ENCODE peak calls at places on chromosomes 6 and 20, in four cellular contexts. O is dorsolateral prefrontal cortex, R is neural progenitor cell, Z is uterus. Y is an unnamed sample.

GRCh38 chr6:41055149-41055548 is 2.1 kb downstream of the APOBEC2 start:
- DNase-seq in O (no peak), R (no peak), Z (no peak), Y (no peak)

GRCh38 chr6:96626749-96627353 is 63.9 kb downstream of the FHL5 start:
- DNase-seq in O (no peak), R (peak), Z (no peak), Y (no peak)

GRCh38 chr20:33777831-33778230 is 33.3 kb upstream of the CHMP4B start:
- DNase-seq in O (no peak), R (no peak), Z (no peak), Y (no peak)

GRCh38 chr20:6863798-6864201 is 96.3 kb downstream of the BMP2 start:
- DNase-seq in O (peak), R (no peak), Z (no peak), Y (no peak)

GRCh38 chr20:58693226-58694006 is 816 bp downstream of the NPEPL1 start:
- DNase-seq in O (no peak), R (peak), Z (no peak), Y (peak)

GRCh38 chr6:167396068-167396658 is 71.3 kb downstream of the TTLL2 start:
- DNase-seq in O (no peak), R (no peak), Z (no peak), Y (no peak)

GRCh38 chr20:62958388-62959100 is 6.0 kb downstream of the SLC17A9 start:
- DNase-seq in O (no peak), R (no peak), Z (no peak), Y (no peak)

GRCh38 chr6:156676721-156677120 is 100.5 kb upstream of the ARID1B start:
- DNase-seq in O (no peak), R (no peak), Z (no peak), Y (no peak)

GRCh38 chr20:56924976-56925695 is 296.0 kb downstream of the TFAP2C start:
- DNase-seq in O (peak), R (peak), Z (no peak), Y (no peak)

GRCh38 chr6:106114492-106114891 is 28.4 kb downstream of the PRDM1 start:
- DNase-seq in O (no peak), R (no peak), Z (no peak), Y (no peak)

GRCh38 chr20:1402149-1402548 is 9.3 kb upstream of the FKBP1A start:
- DNase-seq in O (no peak), R (no peak), Z (no peak), Y (no peak)

GRCh38 chr6:22570185-22570551 is 802 bp downstream of the HDGFL1 start:
- DNase-seq in O (no peak), R (no peak), Z (no peak), Y (no peak)

GRCh38 chr20:1297486-1297885 is 31.4 kb downstream of the SNPH start:
- DNase-seq in O (no peak), R (no peak), Z (no peak), Y (no peak)

GRCh38 chr6:73798592-73798991 is 102.6 kb downstream of the CD109 start:
- DNase-seq in O (no peak), R (no peak), Z (peak), Y (no peak)

GRCh38 chr6:44388135-44388487 is 605 bp downstream of the CDC5L start:
- DNase-seq in O (no peak), R (no peak), Z (no peak), Y (no peak)

GRCh38 chr6:43610431-43610830 is 18.6 kb downstream of the GTPBP2 start:
- DNase-seq in O (peak), R (no peak), Z (no peak), Y (no peak)

GRCh38 chr6:134424131-134424794 is 106.4 kb upstream of the SGK1 start:
- DNase-seq in O (no peak), R (no peak), Z (no peak), Y (no peak)

GRCh38 chr6:42224222-42225042 is 6.8 kb upstream of the MRPS10 start:
- DNase-seq in O (no peak), R (no peak), Z (no peak), Y (no peak)

GRCh38 chr6:146183831-146184230 is 155.0 kb downstream of the GRM1 start:
- DNase-seq in O (no peak), R (no peak), Z (no peak), Y (no peak)

GRCh38 chr20:2625062-2625461 is 27.4 kb upstream of the NOP56 start:
- DNase-seq in O (no peak), R (no peak), Z (no peak), Y (no peak)

GRCh38 chr20:34622821-34623451 is 54.0 kb downstream of the PIGU start:
- DNase-seq in O (no peak), R (no peak), Z (no peak), Y (no peak)

GRCh38 chr20:13449868-13450441 is 188.8 kb downstream of the TASP1 start:
- DNase-seq in O (no peak), R (no peak), Z (no peak), Y (no peak)

GRCh38 chr6:25165817-25166216 is 113.4 kb upstream of the CARMIL1 start:
- DNase-seq in O (no peak), R (no peak), Z (no peak), Y (no peak)

GRCh38 chr6:163806761-163807499 is 392.4 kb downstream of the QKI start:
- DNase-seq in O (no peak), R (no peak), Z (no peak), Y (no peak)

GRCh38 chr6:154986787-154987235 is 8.3 kb upstream of the TIAM2 start:
- DNase-seq in O (no peak), R (no peak), Z (no peak), Y (no peak)

GRCh38 chr20:11564491-11564890 is 353.2 kb upstream of the BTBD3 start:
- DNase-seq in O (no peak), R (no peak), Z (no peak), Y (no peak)

GRCh38 chr6:138520463-138520862 is 21.2 kb upstream of the NHSL1 start:
- DNase-seq in O (no peak), R (no peak), Z (no peak), Y (no peak)

GRCh38 chr6:142871910-142872331 is 73.1 kb downstream of the HIVEP2 start:
- DNase-seq in O (no peak), R (no peak), Z (no peak), Y (no peak)

GRCh38 chr20:19099586-19100555 is 112.6 kb upstream of the SLC24A3 start:
- DNase-seq in O (no peak), R (no peak), Z (no peak), Y (no peak)

GRCh38 chr6:166411721-166412151 is 29.0 kb upstream of the MPC1 start:
- DNase-seq in O (no peak), R (no peak), Z (no peak), Y (no peak)

GRCh38 chr6:136079701-136080565 is 170.2 kb downstream of the MTFR2 start:
- DNase-seq in O (no peak), R (no peak), Z (no peak), Y (no peak)

GRCh38 chr20:48738399-48739304 is 89.1 kb downstream of the PREX1 start:
- DNase-seq in O (no peak), R (no peak), Z (no peak), Y (no peak)

GRCh38 chr6:6885521-6886088 is 222.2 kb upstream of the RREB1 start:
- DNase-seq in O (peak), R (no peak), Z (no peak), Y (peak)

GRCh38 chr6:106145741-106146227 is 59.6 kb downstream of the PRDM1 start:
- DNase-seq in O (no peak), R (peak), Z (no peak), Y (no peak)

GRCh38 chr6:152049502-152049901 is 242.0 kb downstream of the ESR1 start:
- DNase-seq in O (no peak), R (no peak), Z (no peak), Y (no peak)

DNA sequence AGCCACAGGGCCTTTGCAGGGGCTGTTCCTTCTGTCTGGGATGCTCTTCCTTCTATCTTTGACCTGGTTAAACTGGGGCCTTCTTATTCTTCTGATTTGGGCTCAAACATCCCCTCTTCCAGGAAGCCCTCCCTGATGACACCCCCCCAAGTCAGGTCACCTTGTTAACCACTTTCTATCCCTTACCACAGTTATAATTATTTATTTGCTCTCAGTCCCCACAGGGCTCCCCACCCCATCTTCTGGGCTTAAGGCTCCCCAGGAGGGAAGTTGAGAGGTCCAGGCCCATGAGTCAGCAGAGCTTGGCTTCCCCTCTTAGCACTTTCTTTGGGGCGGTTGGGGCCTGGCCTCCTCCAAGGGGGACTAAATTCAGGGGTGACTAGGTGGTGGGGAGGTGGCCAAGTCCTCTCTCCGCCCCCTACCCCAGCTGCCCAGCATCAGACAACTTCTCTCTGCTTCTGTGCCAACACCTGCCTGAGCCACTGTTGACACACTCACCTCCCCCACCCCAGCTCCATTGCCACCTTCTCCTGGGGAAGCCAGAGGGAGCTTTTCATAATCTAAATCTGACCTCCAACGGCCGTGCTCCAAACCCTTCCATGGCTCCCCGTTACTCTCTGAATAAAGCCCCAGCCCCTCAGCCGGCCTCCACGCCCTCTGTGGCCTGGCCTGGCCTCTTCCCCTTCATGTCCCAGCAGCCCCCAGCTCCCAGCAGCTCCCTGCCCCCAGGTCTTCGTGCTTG is 70.0 kb downstream of the CEBPB start:
- DNase-seq in O (no peak), R (no peak), Z (no peak), Y (no peak)
- H3K27ac ChIP-seq in O (no peak), R (no peak), Z (peak), Y (peak)

GRCh38 chr6:149084026-149084425 is 233.5 kb upstream of the TAB2 start:
- DNase-seq in O (no peak), R (no peak), Z (no peak), Y (no peak)
- H3K27ac ChIP-seq in O (no peak), R (no peak), Z (no peak), Y (no peak)

DNA sequence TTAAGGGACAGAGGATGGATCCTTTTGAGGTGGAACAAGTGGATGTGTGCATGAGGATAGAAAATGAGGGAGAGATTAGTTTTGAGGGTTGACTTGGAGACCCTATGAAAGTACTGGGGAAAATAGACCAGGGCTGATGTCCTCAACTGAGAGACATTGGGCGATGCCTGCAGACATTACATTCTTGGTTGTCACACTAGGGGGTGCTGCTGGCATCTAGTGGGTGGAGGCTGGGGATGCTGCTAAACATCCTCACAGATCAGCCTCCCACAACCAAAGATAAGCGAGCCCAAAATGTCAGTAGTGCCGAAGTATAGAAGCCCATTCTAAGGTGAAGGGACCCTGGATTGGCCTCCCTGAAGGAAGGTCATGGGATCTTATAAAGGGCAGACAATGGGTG is 63.3 kb downstream of the MOCS1 start:
- DNase-seq in O (no peak), R (no peak), Z (no peak), Y (no peak)
- H3K27ac ChIP-seq in O (no peak), R (no peak), Z (no peak), Y (no peak)

GRCh38 chr6:1312193-1312443 is 220 bp downstream of the FOXQ1 start:
- DNase-seq in O (no peak), R (no peak), Z (no peak), Y (no peak)
- H3K27ac ChIP-seq in O (peak), R (no peak), Z (no peak), Y (no peak)

GRCh38 chr6:160431791-160432404 is 83.7 kb downstream of the SLC22A3 start:
- DNase-seq in O (no peak), R (no peak), Z (no peak), Y (no peak)

GRCh38 chr6:160430203-160430602 is 82.0 kb downstream of the SLC22A3 start:
- DNase-seq in O (no peak), R (no peak), Z (peak), Y (no peak)

GRCh38 chr6:160431231-160431630 is 83.1 kb downstream of the SLC22A3 start:
- DNase-seq in O (no peak), R (no peak), Z (peak), Y (peak)

GRCh38 chr6:160428818-160429744 is 80.9 kb downstream of the SLC22A3 start:
- DNase-seq in O (no peak), R (peak), Z (no peak), Y (no peak)

DNA sequence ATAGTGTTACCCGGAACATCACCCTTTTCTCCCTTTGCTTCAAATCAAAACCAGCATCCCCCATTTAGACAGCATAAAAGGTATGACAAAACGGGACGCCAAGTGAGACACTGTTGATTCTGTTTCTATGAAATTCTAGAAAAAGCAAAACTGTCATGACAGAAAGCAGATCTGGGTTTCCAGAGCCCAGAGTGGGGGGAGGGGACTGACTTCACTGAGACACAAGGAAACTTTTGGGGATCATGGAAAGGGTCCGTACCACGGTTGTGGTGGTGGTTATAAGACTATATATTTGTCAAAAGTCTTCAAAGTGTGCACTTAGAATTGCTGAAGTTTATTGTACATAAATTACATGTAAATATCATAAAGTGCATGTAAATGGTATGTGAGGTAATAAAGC is 82.6 kb downstream of the SLC22A3 start:
- DNase-seq in O (no peak), R (no peak), Z (peak), Y (no peak)
- H3K27ac ChIP-seq in O (no peak), R (no peak), Z (peak), Y (peak)

GRCh38 chr6:26193467-26194328 is 106.5 kb downstream of the HFE start:
- DNase-seq in O (no peak), R (no peak), Z (no peak), Y (no peak)
- H3K27ac ChIP-seq in O (no peak), R (peak), Z (no peak), Y (peak)

GRCh38 chr20:4681971-4682370 is 39.7 kb upstream of the PRND start:
- DNase-seq in O (peak), R (no peak), Z (peak), Y (no peak)

GRCh38 chr20:4683261-4683660 is 38.4 kb upstream of the PRND start:
- DNase-seq in O (no peak), R (no peak), Z (no peak), Y (no peak)

GRCh38 chr20:4682682-4683081 is 39.0 kb upstream of the PRND start:
- DNase-seq in O (no peak), R (no peak), Z (no peak), Y (no peak)

GRCh38 chr20:4685923-4686221 is 35.8 kb upstream of the PRND start:
- DNase-seq in O (no peak), R (no peak), Z (no peak), Y (no peak)

DNA sequence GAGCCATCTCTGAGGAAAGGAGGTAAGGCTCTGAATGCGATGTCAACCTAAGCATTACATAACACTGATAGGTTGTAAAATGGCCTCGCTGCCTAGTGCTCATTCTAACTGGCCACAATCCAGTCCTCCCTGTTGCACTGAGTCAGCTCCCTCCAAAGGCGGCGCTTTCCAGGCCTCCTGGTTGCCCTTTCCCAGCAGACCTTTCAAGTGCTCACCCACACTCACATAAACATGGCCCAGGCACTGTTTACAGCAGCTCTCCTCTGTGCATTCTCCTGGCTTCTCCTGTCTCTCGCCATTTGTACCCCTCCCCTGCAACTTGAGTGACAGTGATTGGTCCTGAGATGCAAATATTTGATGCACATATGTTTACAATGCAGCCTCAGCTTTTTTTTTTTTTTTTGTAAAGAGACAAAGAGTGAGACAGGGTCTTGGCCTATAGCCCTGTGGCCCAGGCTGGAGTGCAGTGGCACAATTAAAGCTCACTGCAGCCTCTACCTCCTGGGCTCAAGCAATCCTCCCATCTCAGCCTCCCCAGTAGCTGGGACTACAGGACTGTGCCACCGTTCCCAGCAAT is 36.8 kb upstream of the PRND start:
- DNase-seq in O (peak), R (no peak), Z (peak), Y (no peak)
- H3K27ac ChIP-seq in O (peak), R (no peak), Z (peak), Y (peak)

GRCh38 chr6:38261626-38262025 is 378.1 kb downstream of the BTBD9 start:
- DNase-seq in O (no peak), R (no peak), Z (no peak), Y (no peak)
- H3K27ac ChIP-seq in O (peak), R (peak), Z (peak), Y (peak)

DNA sequence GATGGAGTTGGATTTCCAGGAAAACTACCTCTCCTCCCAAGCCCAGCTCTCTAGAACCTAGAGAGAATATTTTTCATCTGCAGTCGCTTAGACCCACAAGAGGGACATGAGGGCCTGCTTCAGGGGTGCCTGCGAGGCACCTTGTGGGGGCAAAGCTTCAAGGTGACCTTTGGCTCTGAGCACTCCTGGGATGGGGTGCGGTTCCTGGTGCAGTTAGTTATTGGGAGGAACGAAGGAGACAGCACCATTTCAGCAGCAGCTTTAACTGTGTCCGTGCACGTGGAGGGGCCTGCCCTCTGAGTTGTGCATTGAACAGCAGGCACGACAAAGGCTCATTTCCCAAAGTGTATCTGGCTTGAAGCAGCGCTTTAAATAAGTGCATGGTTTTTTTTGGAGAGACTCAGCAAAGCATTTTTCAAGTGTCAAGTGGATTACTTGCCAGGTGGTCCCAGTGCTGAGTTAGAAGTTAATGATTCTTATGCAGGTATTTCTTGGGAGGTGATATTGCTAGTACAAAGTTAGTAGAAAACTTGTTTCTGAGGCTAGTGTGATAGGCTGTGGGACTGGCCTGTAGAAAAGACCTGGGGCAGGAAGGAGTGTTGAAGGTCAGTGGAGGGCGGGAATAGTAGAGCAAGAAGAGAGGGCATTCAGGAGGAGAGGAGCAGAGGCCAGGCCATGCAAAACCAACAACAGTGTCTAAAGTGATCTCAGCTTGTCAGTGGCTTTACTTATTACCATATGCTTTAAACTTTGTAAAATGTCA is 3.8 kb downstream of the IGF2R start:
- DNase-seq in O (no peak), R (no peak), Z (no peak), Y (no peak)
- H3K27ac ChIP-seq in O (no peak), R (no peak), Z (peak), Y (peak)

Y was measured in left ventricle myocardium inferior.